ENCODE peak calls at places on chromosomes 16 and 17, in four cellular contexts. G, H, Y and Z are unnamed samples. For H3K36me3 and H3K9me3, the result is how much of the 10 kb centered on the place peaks cover.

GRCh38 chr16:10322723-10323527 is 62.9 kb upstream of the ATF7IP2 start:
- DNase-seq in G (no peak), H (peak), Y (no peak), Z (no peak)

GRCh38 chr17:81348097-81349055 is 46.9 kb upstream of the BAHCC1 start:
- DNase-seq in Y (no peak), H (no peak), G (no peak), Z (peak)

GRCh38 chr16:65154321-65154720 is 32.5 kb upstream of the CDH11 start:
- DNase-seq in Y (no peak), G (no peak), H (no peak), Z (no peak)

GRCh38 chr17:61389670-61390478 is 9.8 kb upstream of the TBX2 start:
- DNase-seq in H (no peak), G (peak), Y (peak), Z (peak)

GRCh38 chr16:6125483-6126259 is 1028.1 kb upstream of the EEF2KMT start:
- DNase-seq in H (no peak), G (no peak), Y (no peak), Z (no peak)

GRCh38 chr16:19113577-19114358 is at the start of gene ITPRIPL2:
- DNase-seq in G (peak), H (peak), Y (peak), Z (peak)

GRCh38 chr16:54290203-54291106 is 3.9 kb upstream of the IRX3 start:
- DNase-seq in G (no peak), H (no peak), Y (peak), Z (no peak)

GRCh38 chr17:38727661-38728220 is 2.4 kb upstream of the CISD3 start:
- DNase-seq in Y (no peak), H (no peak), G (no peak), Z (no peak)

GRCh38 chr17:81396722-81397313 is 1.6 kb downstream of the BAHCC1 start:
- DNase-seq in Y (peak), G (peak), H (no peak), Z (no peak)

GRCh38 chr17:45979137-45979536 is 19.9 kb upstream of the STH start:
- DNase-seq in Y (no peak), G (no peak), H (no peak), Z (no peak)

GRCh38 chr16:15770107-15770506 is 86.7 kb downstream of the MYH11 start:
- DNase-seq in G (no peak), Y (no peak), H (no peak), Z (no peak)
- TF ChIP-seq POLR2AphosphoS5 in G (no peak), Y (no peak), H (no peak), Z (no peak)

GRCh38 chr16:3119701-3120408 is 7.5 kb downstream of the ZNF205 start:
- DNase-seq in H (no peak), G (no peak), Y (no peak), Z (no peak)
- H3K36me3 ChIP-seq in H (under half), G (under half), Y (under half), Z (under half)

DNA sequence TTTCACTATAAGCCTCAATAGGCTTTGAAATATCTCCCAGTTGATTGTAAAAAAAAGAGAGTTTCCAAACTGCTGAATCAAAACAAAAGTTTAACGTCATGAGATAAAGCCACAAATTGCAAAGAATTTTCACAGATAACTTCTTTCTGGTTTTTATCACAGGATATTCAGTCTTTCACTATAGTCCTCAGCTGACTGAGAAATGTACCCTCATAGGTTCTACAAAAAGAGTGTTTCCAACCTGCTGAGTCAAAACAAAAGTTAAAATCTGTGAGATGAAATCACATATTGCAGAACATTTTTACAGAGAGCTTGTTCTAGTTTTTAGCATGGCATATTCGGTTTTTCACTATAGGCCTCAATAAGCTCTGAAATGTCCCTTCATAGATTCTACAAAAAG is 559.2 kb downstream of the KCNJ18 start:
- DNase-seq in G (no peak), H (no peak), Y (no peak), Z (no peak)
- H3K9me3 ChIP-seq in G (under half), H (under half), Y (under half), Z (under half)

GRCh38 chr17:67311551-67311950 is 54.8 kb downstream of the PSMD12 start:
- DNase-seq in H (no peak), G (no peak), Y (no peak), Z (no peak)
- TF ChIP-seq POLR2AphosphoS5 in H (no peak), G (no peak), Y (no peak), Z (no peak)